ENCODE peak calls at places on chromosome 1, in six cellular contexts. K, P, A, W, O and D are unnamed samples.

GRCh38 chr1:202586018-202586821 is 124.0 kb downstream of the SYT2 start:
- DNase-seq in W (no peak), P (peak; percentile 38), K (no peak), O (peak; percentile 61), A (peak; percentile 67), D (peak; percentile 63)

GRCh38 chr1:8540971-8541370 is 223.1 kb downstream of the SLC45A1 start:
- DNase-seq in P (no peak), K (no peak), W (no peak), A (no peak), O (peak; percentile 29), D (peak; percentile 33)

GRCh38 chr1:157992031-157992568 is 1.3 kb upstream of the KIRREL1 start:
- DNase-seq in A (peak; percentile 79), P (peak; percentile 63), W (peak; percentile 85), K (no peak), O (peak; percentile 48), D (peak; percentile 68)

GRCh38 chr1:207711285-207711684 is 40.6 kb upstream of the CD46 start:
- DNase-seq in A (peak; percentile 30), P (peak; percentile 18), K (no peak), O (no peak), W (peak; percentile 2), D (no peak)

GRCh38 chr1:15757575-15758401 is 807 bp upstream of the FBLIM1 start:
- DNase-seq in A (peak; percentile 41), O (peak; percentile 40), W (peak; percentile 73), P (peak; percentile 12), K (no peak), D (no peak)

GRCh38 chr1:86339906-86340305 is 56.2 kb downstream of the ODF2L start:
- DNase-seq in K (no peak), A (no peak), O (no peak), W (no peak), P (no peak), D (no peak)

GRCh38 chr1:153932593-153933131 is 9.9 kb upstream of the GATAD2B start:
- DNase-seq in P (no peak), A (no peak), K (no peak), O (no peak), W (no peak), D (no peak)

GRCh38 chr1:83512371-83513004 is 486.4 kb downstream of the TTLL7 start:
- DNase-seq in W (no peak), P (no peak), A (no peak), O (no peak), K (no peak), D (no peak)

GRCh38 chr1:83796409-83796808 is 202.5 kb downstream of the TTLL7 start:
- DNase-seq in A (peak; percentile 1), K (no peak), W (no peak), O (peak; percentile 10), P (no peak), D (no peak)

GRCh38 chr1:59898927-59899326 is 27.6 kb downstream of the CYP2J2 start:
- DNase-seq in W (no peak), P (no peak), K (no peak), O (peak; percentile 25), A (peak; percentile 7), D (no peak)

GRCh38 chr1:85495556-85495955 is 30.6 kb upstream of the DDAH1 start:
- DNase-seq in O (peak; percentile 85), P (peak; percentile 70), W (no peak), A (no peak), K (no peak), D (peak; percentile 31)

GRCh38 chr1:221998186-221998612 is 256.3 kb upstream of the DUSP10 start:
- DNase-seq in A (peak; percentile 69), O (peak; percentile 91), P (peak; percentile 49), K (no peak), W (no peak), D (peak; percentile 55)

GRCh38 chr1:183180213-183180612 is 5.9 kb upstream of the LAMC2 start:
- DNase-seq in P (peak; percentile 85), K (peak; percentile 25), O (peak; percentile 91), W (no peak), A (peak; percentile 97), D (peak; percentile 93)

GRCh38 chr1:90712153-90712930 is 4.8 kb downstream of the BARHL2 start:
- DNase-seq in K (no peak), A (no peak), O (no peak), W (peak; percentile 63), P (no peak), D (no peak)

GRCh38 chr1:203621559-203622130 is 5.0 kb upstream of the ATP2B4 start:
- DNase-seq in A (no peak), K (no peak), W (no peak), P (no peak), O (peak; percentile 31), D (no peak)

GRCh38 chr1:237672748-237673147 is 218.0 kb downstream of the ZP4 start:
- DNase-seq in P (no peak), K (no peak), A (peak; percentile 3), W (peak; percentile 19), O (no peak), D (no peak)

GRCh38 chr1:223229756-223230155 is 86.7 kb upstream of the TLR5 start:
- DNase-seq in A (no peak), O (no peak), W (no peak), K (no peak), P (no peak), D (peak; percentile 3)

GRCh38 chr1:59236949-59237545 is 59.8 kb upstream of the FGGY start:
- DNase-seq in A (no peak), O (peak; percentile 23), P (peak; percentile 23), W (no peak), K (no peak), D (no peak)

GRCh38 chr1:9249534-9250335 is 15.2 kb downstream of the H6PD start:
- DNase-seq in P (peak; percentile 44), W (peak; percentile 80), A (peak; percentile 70), O (no peak), K (no peak), D (no peak)

GRCh38 chr1:171670739-171671138 is 18.3 kb upstream of the MYOC start:
- DNase-seq in W (no peak), K (no peak), P (no peak), O (no peak), A (no peak), D (no peak)

GRCh38 chr1:21261551-21262281 is 28.5 kb downstream of the ECE1 start:
- DNase-seq in O (peak; percentile 93), A (peak; percentile 95), P (peak; percentile 96), K (peak; percentile 73), W (no peak), D (peak; percentile 96)

GRCh38 chr1:198211696-198212095 is 54.9 kb downstream of the NEK7 start:
- DNase-seq in O (no peak), P (no peak), W (no peak), K (no peak), A (no peak), D (no peak)

GRCh38 chr1:198212126-198212525 is 55.3 kb downstream of the NEK7 start:
- DNase-seq in W (no peak), A (no peak), O (no peak), K (no peak), P (no peak), D (no peak)

GRCh38 chr1:198214924-198215323 is 58.1 kb downstream of the NEK7 start:
- DNase-seq in A (no peak), P (no peak), W (no peak), O (no peak), K (no peak), D (no peak)

GRCh38 chr1:198212675-198213074 is 55.9 kb downstream of the NEK7 start:
- DNase-seq in O (peak; percentile 91), K (no peak), P (peak; percentile 98), A (peak; percentile 89), W (no peak), D (peak; percentile 93)
- H3K4me3 ChIP-seq in O (no peak overlapping the region), K (no peak overlapping the region), P (no peak overlapping the region), A (no peak overlapping the region), W (no peak overlapping the region), D (no peak overlapping the region)

DNA sequence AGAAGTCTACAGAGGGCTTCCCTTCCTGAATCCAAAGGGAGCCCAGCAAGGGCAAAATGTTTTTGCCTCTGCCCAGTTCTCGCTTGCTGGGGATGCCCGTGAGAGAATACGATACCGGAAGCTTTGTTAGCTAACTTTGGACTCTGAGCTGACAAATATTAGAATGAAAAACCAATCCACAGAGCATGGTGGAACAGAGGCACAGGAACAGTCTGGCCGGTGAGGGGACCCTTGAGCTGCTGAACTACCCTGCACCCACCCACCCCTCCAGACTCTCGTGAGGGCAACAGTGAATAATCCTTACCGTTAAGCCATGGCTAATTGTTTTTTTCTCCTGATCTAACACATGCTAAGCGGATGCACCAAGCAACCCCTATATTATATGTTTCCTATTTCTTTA is 76.3 kb upstream of the AKT3 start:
- DNase-seq in W (no peak), A (no peak), P (no peak), K (no peak), O (no peak), D (no peak)
- TF ChIP-seq CTCF in W (no peak), A (no peak), P (no peak), K (no peak), O (no peak), D (no peak)

GRCh38 chr1:226864311-226864710 is 6.1 kb upstream of the PSEN2 start:
- DNase-seq in W (no peak), O (no peak), P (no peak), K (no peak), A (no peak), D (no peak)
- H3K4me3 ChIP-seq in W (no peak overlapping the region), O (no peak overlapping the region), P (no peak overlapping the region), K (no peak overlapping the region), A (no peak overlapping the region), D (no peak overlapping the region)

GRCh38 chr1:201025571-201026002 is 2.1 kb upstream of the KIF21B start:
- DNase-seq in W (peak; percentile 56), K (no peak), A (peak; percentile 51), O (peak; percentile 61), P (peak; percentile 79), D (peak; percentile 72)
- TF ChIP-seq CTCF in W (peak; percentile 49), K (no peak), A (peak; percentile 51), O (no peak), P (peak; percentile 25), D (peak; percentile 56)

GRCh38 chr1:164773146-164773545 is 214.2 kb downstream of the PBX1 start:
- DNase-seq in W (no peak), A (no peak), O (no peak), P (no peak), K (no peak), D (no peak)

GRCh38 chr1:164771568-164772350 is 212.8 kb downstream of the PBX1 start:
- DNase-seq in O (peak; percentile 88), K (no peak), P (peak; percentile 73), A (peak; percentile 77), W (no peak), D (peak; percentile 69)

GRCh38 chr1:164771001-164771550 is 212.1 kb downstream of the PBX1 start:
- DNase-seq in P (peak; percentile 72), K (no peak), W (no peak), A (peak; percentile 68), O (peak; percentile 67), D (peak; percentile 57)

GRCh38 chr1:164774413-164774812 is 215.4 kb downstream of the PBX1 start:
- DNase-seq in A (no peak), W (no peak), O (no peak), K (no peak), P (no peak), D (no peak)

DNA sequence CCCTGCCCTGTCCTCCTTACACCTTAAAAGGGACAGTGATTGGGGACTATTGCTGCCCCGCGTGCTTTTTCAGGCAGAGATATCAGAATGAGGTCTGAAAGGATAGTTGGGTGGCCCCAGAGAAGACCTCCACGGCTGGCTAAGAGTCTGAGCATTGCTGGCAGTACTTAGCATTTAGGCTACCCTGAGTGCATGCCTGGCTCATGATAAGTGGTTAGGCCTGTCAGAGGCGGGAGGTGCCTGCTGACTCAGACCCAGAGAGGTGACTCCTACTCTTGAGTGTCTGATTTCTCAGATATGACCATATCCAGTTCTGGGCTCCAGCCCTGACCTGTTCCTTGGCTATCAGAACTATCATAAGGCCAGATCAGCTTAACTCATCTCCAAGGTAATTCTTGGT is 213.7 kb downstream of the PBX1 start:
- DNase-seq in O (peak; percentile 99), K (peak; percentile 60), W (no peak), P (peak; percentile 97), A (peak; percentile 81), D (peak; percentile 91)
- H3K4me3 ChIP-seq in O (no peak overlapping the region), K (no peak overlapping the region), W (no peak overlapping the region), P (no peak overlapping the region), A (no peak overlapping the region), D (no peak overlapping the region)